ENCODE peak calls at places on chromosome 5, in nine cellular contexts. Q, B, T, Z, H, W, D, N and X are unnamed samples.

GRCh38 chr5:180067986-180068385 is 3.6 kb downstream of the RNF130 start:
- DNase-seq in D (no peak), N (no peak), Q (no peak), Z (no peak), W (no peak), T (no peak), H (no peak), B (no peak), X (no peak)

GRCh38 chr5:40441733-40442132 is 238.0 kb upstream of the PTGER4 start:
- DNase-seq in T (peak; percentile 44), N (peak; percentile 49), B (no peak), Z (peak; percentile 69), W (no peak), H (no peak), D (no peak), Q (peak; percentile 40), X (no peak)

GRCh38 chr5:173941758-173942401 is 47.1 kb upstream of the C5orf47 start:
- DNase-seq in Q (no peak), H (peak; percentile 32), D (no peak), T (no peak), B (no peak), W (no peak), Z (no peak), N (no peak), X (no peak)

GRCh38 chr5:96752341-96753016 is 55.3 kb downstream of the ERAP1 start:
- DNase-seq in H (peak; percentile 48), W (peak; percentile 55), D (no peak), T (peak; percentile 13), Z (peak; percentile 59), N (peak; percentile 22), B (peak; percentile 7), Q (peak; percentile 86), X (no peak)

GRCh38 chr5:95861221-95861857 is 38.8 kb upstream of the GLRX start:
- DNase-seq in D (no peak), B (no peak), T (peak; percentile 59), H (no peak), W (peak; percentile 98), Q (peak; percentile 76), Z (no peak), N (no peak), X (no peak)

GRCh38 chr5:131630963-131631350 is 4.1 kb downstream of the RAPGEF6 start:
- DNase-seq in Q (no peak), W (no peak), B (no peak), Z (no peak), H (no peak), D (no peak), N (no peak), T (peak; percentile 15), X (no peak)

GRCh38 chr5:138032572-138033274 is at the start of gene FAM13B:
- DNase-seq in Z (peak; percentile 87), N (peak; percentile 84), H (peak; percentile 95), W (peak; percentile 39), Q (peak; percentile 92), B (peak; percentile 82), D (peak; percentile 57), T (peak; percentile 76), X (peak; percentile 74)

GRCh38 chr5:73828465-73828864 is 202.5 kb downstream of the ARHGEF28 start:
- DNase-seq in W (no peak), B (no peak), D (no peak), Z (no peak), N (no peak), T (no peak), H (no peak), Q (no peak), X (no peak)

GRCh38 chr5:73115399-73116051 is 4.8 kb upstream of the TMEM171 start:
- DNase-seq in Q (peak; percentile 42), H (no peak), Z (no peak), T (no peak), B (no peak), N (no peak), W (peak; percentile 90), D (no peak), X (no peak)

GRCh38 chr5:3341446-3342240 is 254.0 kb upstream of the IRX1 start:
- DNase-seq in D (no peak), T (no peak), W (no peak), H (no peak), Q (no peak), B (no peak), Z (no peak), N (no peak), X (no peak)

GRCh38 chr5:65833780-65834179 is 92.6 kb upstream of the ERBIN start:
- DNase-seq in B (no peak), T (no peak), N (no peak), Q (no peak), W (no peak), D (no peak), Z (no peak), H (no peak), X (no peak)

GRCh38 chr5:141487131-141487530 is 1.8 kb upstream of the PCDHGC5 start:
- DNase-seq in N (no peak), T (no peak), Z (no peak), W (no peak), H (no peak), D (no peak), Q (no peak), B (no peak), X (no peak)

GRCh38 chr5:66356011-66356565 is 212.0 kb downstream of the SREK1 start:
- DNase-seq in D (no peak), B (no peak), N (no peak), W (peak; percentile 8), H (no peak), T (no peak), Z (no peak), Q (no peak), X (no peak)

GRCh38 chr5:43191740-43192557 is at the start of gene NIM1K:
- DNase-seq in H (peak; percentile 84), Z (peak; percentile 39), T (peak; percentile 75), W (no peak), B (no peak), Q (peak; percentile 60), D (no peak), N (peak; percentile 52), X (peak; percentile 21)

GRCh38 chr5:14871084-14871572 is 450 bp downstream of the ANKH start:
- DNase-seq in Q (peak; percentile 42), B (no peak), T (no peak), N (peak; percentile 45), H (peak; percentile 23), D (peak; percentile 5), W (no peak), Z (peak; percentile 28), X (peak; percentile 34)

GRCh38 chr5:410911-411517 is 32.0 kb upstream of the EXOC3 start:
- DNase-seq in Q (no peak), B (no peak), W (no peak), T (no peak), Z (no peak), H (no peak), D (no peak), N (no peak), X (no peak)